ENCODE peak calls at places on chromosome 1, in five cellular contexts. P, T, S, I and V are unnamed samples.

GRCh38 chr1:152411846-152412245 is 2.2 kb downstream of the CRNN start:
- DNase-seq in P (no peak), T (no peak), S (no peak), I (no peak), V (no peak)

GRCh38 chr1:78176448-78176847 is 130.7 kb downstream of the GIPC2 start:
- DNase-seq in P (no peak), T (no peak), S (no peak), I (no peak), V (peak)

GRCh38 chr1:159000627-159001026 is 9.1 kb upstream of the IFI16 start:
- DNase-seq in P (no peak), T (no peak), S (no peak), I (peak), V (peak)

GRCh38 chr1:237470712-237471310 is 419.9 kb downstream of the ZP4 start:
- DNase-seq in P (no peak), T (no peak), S (no peak), I (no peak), V (no peak)

GRCh38 chr1:22778842-22779520 is 68.3 kb downstream of the EPHB2 start:
- DNase-seq in P (no peak), T (no peak), S (no peak), I (no peak), V (no peak)

GRCh38 chr1:179996099-179996498 is 41.5 kb downstream of the CEP350 start:
- DNase-seq in P (no peak), T (no peak), S (no peak), I (no peak), V (no peak)

GRCh38 chr1:154524881-154525280 is 22.7 kb upstream of the SHE start:
- DNase-seq in P (no peak), T (no peak), S (no peak), I (no peak), V (no peak)

GRCh38 chr1:115136106-115136505 is 46.8 kb upstream of the TSPAN2 start:
- DNase-seq in P (no peak), T (no peak), S (no peak), I (no peak), V (peak)

GRCh38 chr1:216306830-216307229 is 116.4 kb downstream of the USH2A start:
- DNase-seq in P (peak), T (no peak), S (no peak), I (no peak), V (peak)

GRCh38 chr1:67261646-67262045 is 46.0 kb upstream of the IL12RB2 start:
- DNase-seq in P (peak), T (peak), S (no peak), I (no peak), V (no peak)

GRCh38 chr1:171753685-171754380 is 12.0 kb upstream of the VAMP4 start:
- DNase-seq in P (no peak), T (no peak), S (no peak), I (no peak), V (no peak)
- H2AFZ ChIP-seq in P (no peak), T (no peak), S (peak), I (no peak), V (peak)

GRCh38 chr1:15598436-15598835 is 13.6 kb upstream of the AGMAT start:
- DNase-seq in P (no peak), T (no peak), S (no peak), I (no peak), V (no peak)

GRCh38 chr1:15605398-15606080 is 11.7 kb upstream of the DDI2 start:
- DNase-seq in P (no peak), T (no peak), S (no peak), I (no peak), V (no peak)

GRCh38 chr1:15603050-15603965 is 13.9 kb upstream of the DDI2 start:
- DNase-seq in P (no peak), T (peak), S (peak), I (no peak), V (peak)
- H3K4me3 ChIP-seq in P (no peak), T (peak), S (peak), I (no peak), V (peak)

GRCh38 chr1:29281531-29281930 is 45.2 kb downstream of the PTPRU start:
- DNase-seq in P (no peak), T (no peak), S (no peak), I (no peak), V (no peak)

GRCh38 chr1:29282135-29282923 is 46.0 kb downstream of the PTPRU start:
- DNase-seq in P (no peak), T (no peak), S (no peak), I (no peak), V (no peak)

GRCh38 chr1:29279406-29279805 is 43.1 kb downstream of the PTPRU start:
- DNase-seq in P (no peak), T (no peak), S (no peak), I (no peak), V (no peak)

GRCh38 chr1:29279896-29280779 is 43.8 kb downstream of the PTPRU start:
- DNase-seq in P (no peak), T (no peak), S (no peak), I (no peak), V (peak)

DNA sequence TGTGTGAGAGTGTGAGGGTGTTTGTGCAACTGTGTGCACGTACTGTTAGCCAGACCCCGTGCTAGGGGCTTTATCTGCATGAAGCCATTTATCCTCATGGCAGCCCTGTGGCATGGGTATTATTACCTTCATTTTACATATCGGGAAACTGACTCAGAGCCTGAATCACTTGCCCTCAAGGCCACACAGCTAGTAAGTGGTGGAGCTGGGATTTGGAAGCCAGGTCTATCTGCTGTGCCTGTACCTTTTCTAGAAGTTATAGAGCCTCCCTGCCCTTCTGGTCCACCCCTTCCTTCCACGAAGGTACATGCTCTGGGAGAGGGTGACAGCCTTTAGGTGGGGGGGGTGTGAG is 44.4 kb downstream of the PTPRU start:
- DNase-seq in P (no peak), T (no peak), S (no peak), I (no peak), V (peak)
- H2AFZ ChIP-seq in P (no peak), T (no peak), S (no peak), I (no peak), V (no peak)

GRCh38 chr1:19477284-19478240 is 7.8 kb downstream of the CAPZB start:
- DNase-seq in P (no peak), T (peak), S (no peak), I (no peak), V (no peak)
- H3K4me3 ChIP-seq in P (no peak), T (peak), S (no peak), I (no peak), V (no peak)